ENCODE peak calls at places on chromosome 10, in six cellular contexts. R is right lobe of liver, I is astrocyte of the cerebellum, V is uterus, X is nucleus accumbens, D is GOT3. E is an unnamed sample.

GRCh38 chr10:120392671-120393079 is 64.4 kb upstream of the PLPP4 start:
- DNase-seq in D (no peak), I (no peak), V (no peak), R (no peak), X (no peak), E (no peak)

GRCh38 chr10:61472090-61472674 is 19.0 kb upstream of the TMEM26 start:
- DNase-seq in V (no peak), R (no peak), X (no peak), I (no peak), D (no peak), E (no peak)

GRCh38 chr10:81704596-81704995 is 170.4 kb upstream of the NRG3 start:
- DNase-seq in V (no peak), X (no peak), D (no peak), R (no peak), I (no peak), E (no peak)

GRCh38 chr10:89540550-89540949 is 5.2 kb upstream of the SLC16A12 start:
- DNase-seq in I (no peak), X (no peak), D (no peak), R (no peak), V (no peak), E (no peak)

GRCh38 chr10:61844116-61844515 is 57.4 kb upstream of the ARID5B start:
- DNase-seq in X (no peak), V (no peak), I (no peak), R (no peak), D (no peak), E (no peak)

GRCh38 chr10:24009736-24010135 is 199.2 kb upstream of the KIAA1217 start:
- DNase-seq in R (no peak), V (no peak), I (no peak), X (no peak), D (no peak), E (no peak)

GRCh38 chr10:69958232-69958902 is 94.3 kb upstream of the MACROH2A2 start:
- DNase-seq in V (no peak), D (no peak), I (peak), R (no peak), X (no peak), E (no peak)

GRCh38 chr10:73088304-73088703 is 8.4 kb downstream of the P4HA1 start:
- DNase-seq in R (no peak), D (no peak), X (no peak), V (no peak), I (no peak), E (no peak)

GRCh38 chr10:72068901-72069446 is 19.4 kb downstream of the SPOCK2 start:
- DNase-seq in D (no peak), R (peak), I (no peak), X (no peak), V (no peak), E (no peak)

GRCh38 chr10:47175181-47176080 is 124.6 kb upstream of the GDF10 start:
- DNase-seq in X (no peak), V (no peak), D (no peak), I (no peak), R (no peak), E (no peak)

GRCh38 chr10:103890194-103890658 is 27.8 kb downstream of the STN1 start:
- DNase-seq in V (no peak), I (no peak), D (no peak), X (no peak), R (no peak), E (no peak)

GRCh38 chr10:31322647-31323046 is 3.6 kb downstream of the ZEB1 start:
- DNase-seq in X (no peak), I (no peak), D (no peak), V (no peak), R (no peak), E (no peak)

E was measured in smooth muscle cell of the brain vasculature.